ENCODE peak calls at places on chromosomes 2 and 18, in eight cellular contexts. One of them, this sample, is unnamed.

GRCh38 chr18:7532942-7533341 is 34.2 kb upstream of the PTPRM start:
- DNase-seq in dorsolateral prefrontal cortex: no peak
- DNase-seq in GM12864: no peak
- DNase-seq in neural crest cell: no peak
- DNase-seq in coronary artery: no peak
- DNase-seq in cardiac muscle cell: no peak
- DNase-seq in transverse colon: no peak
- DNase-seq in BE2C: no peak
- DNase-seq in this sample: no peak

GRCh38 chr2:60549250-60550150 is 4.0 kb downstream of the BCL11A start:
- DNase-seq in dorsolateral prefrontal cortex: no peak
- DNase-seq in GM12864: no peak
- DNase-seq in neural crest cell: peak; percentile 37
- DNase-seq in coronary artery: no peak
- DNase-seq in cardiac muscle cell: peak; percentile 69
- DNase-seq in transverse colon: peak; percentile 46
- DNase-seq in BE2C: peak; percentile 46
- DNase-seq in this sample: no peak

GRCh38 chr2:150097891-150098595 is 389.4 kb downstream of the RND3 start:
- DNase-seq in dorsolateral prefrontal cortex: no peak
- DNase-seq in GM12864: no peak
- DNase-seq in neural crest cell: no peak
- DNase-seq in coronary artery: no peak
- DNase-seq in cardiac muscle cell: no peak
- DNase-seq in transverse colon: no peak
- DNase-seq in BE2C: no peak
- DNase-seq in this sample: peak; percentile 14

GRCh38 chr18:45588831-45589558 is 26.3 kb upstream of the SLC14A2 start:
- DNase-seq in dorsolateral prefrontal cortex: no peak
- DNase-seq in GM12864: no peak
- DNase-seq in neural crest cell: no peak
- DNase-seq in coronary artery: no peak
- DNase-seq in cardiac muscle cell: no peak
- DNase-seq in transverse colon: no peak
- DNase-seq in BE2C: no peak
- DNase-seq in this sample: no peak

GRCh38 chr2:3639653-3640052 is 18.3 kb upstream of the ALLC start:
- DNase-seq in dorsolateral prefrontal cortex: peak; percentile 34
- DNase-seq in GM12864: no peak
- DNase-seq in neural crest cell: no peak
- DNase-seq in coronary artery: peak; percentile 47
- DNase-seq in cardiac muscle cell: no peak
- DNase-seq in transverse colon: no peak
- DNase-seq in BE2C: no peak
- DNase-seq in this sample: no peak

GRCh38 chr2:160087854-160088745 is 25.7 kb upstream of the PLA2R1 start:
- DNase-seq in dorsolateral prefrontal cortex: no peak
- DNase-seq in GM12864: peak; percentile 5
- DNase-seq in neural crest cell: no peak
- DNase-seq in coronary artery: no peak
- DNase-seq in cardiac muscle cell: no peak
- DNase-seq in transverse colon: no peak
- DNase-seq in BE2C: peak; percentile 15
- DNase-seq in this sample: no peak

GRCh38 chr18:9516437-9517064 is 41.2 kb downstream of the RALBP1 start:
- DNase-seq in dorsolateral prefrontal cortex: no peak
- DNase-seq in GM12864: no peak
- DNase-seq in neural crest cell: no peak
- DNase-seq in coronary artery: no peak
- DNase-seq in cardiac muscle cell: peak; percentile 31
- DNase-seq in transverse colon: no peak
- DNase-seq in BE2C: no peak
- DNase-seq in this sample: peak; percentile 55

GRCh38 chr18:75267643-75268184 is 57.1 kb downstream of the TSHZ1 start:
- DNase-seq in dorsolateral prefrontal cortex: no peak
- DNase-seq in GM12864: peak; percentile 29
- DNase-seq in neural crest cell: no peak
- DNase-seq in coronary artery: no peak
- DNase-seq in cardiac muscle cell: no peak
- DNase-seq in transverse colon: no peak
- DNase-seq in BE2C: no peak
- DNase-seq in this sample: no peak

GRCh38 chr2:108911807-108912628 is 77.0 kb downstream of the EDAR start:
- DNase-seq in dorsolateral prefrontal cortex: no peak
- DNase-seq in GM12864: no peak
- DNase-seq in neural crest cell: no peak
- DNase-seq in coronary artery: peak; percentile 47
- DNase-seq in cardiac muscle cell: no peak
- DNase-seq in transverse colon: peak; percentile 3
- DNase-seq in BE2C: no peak
- DNase-seq in this sample: no peak

GRCh38 chr2:190023860-190024259 is 38.7 kb downstream of the MSTN start:
- DNase-seq in dorsolateral prefrontal cortex: no peak
- DNase-seq in GM12864: no peak
- DNase-seq in neural crest cell: no peak
- DNase-seq in coronary artery: no peak
- DNase-seq in cardiac muscle cell: peak; percentile 66
- DNase-seq in transverse colon: no peak
- DNase-seq in BE2C: peak; percentile 24
- DNase-seq in this sample: peak; percentile 9

GRCh38 chr2:8412586-8412985 is 269.3 kb upstream of the ID2 start:
- DNase-seq in dorsolateral prefrontal cortex: no peak
- DNase-seq in GM12864: no peak
- DNase-seq in neural crest cell: no peak
- DNase-seq in coronary artery: no peak
- DNase-seq in cardiac muscle cell: no peak
- DNase-seq in transverse colon: no peak
- DNase-seq in BE2C: no peak
- DNase-seq in this sample: no peak

GRCh38 chr2:113818382-113818951 is 62.0 kb upstream of the SLC35F5 start:
- DNase-seq in dorsolateral prefrontal cortex: no peak
- DNase-seq in GM12864: no peak
- DNase-seq in neural crest cell: peak; percentile 2
- DNase-seq in coronary artery: no peak
- DNase-seq in cardiac muscle cell: peak; percentile 69
- DNase-seq in transverse colon: peak; percentile 52
- DNase-seq in BE2C: no peak
- DNase-seq in this sample: no peak

DNA sequence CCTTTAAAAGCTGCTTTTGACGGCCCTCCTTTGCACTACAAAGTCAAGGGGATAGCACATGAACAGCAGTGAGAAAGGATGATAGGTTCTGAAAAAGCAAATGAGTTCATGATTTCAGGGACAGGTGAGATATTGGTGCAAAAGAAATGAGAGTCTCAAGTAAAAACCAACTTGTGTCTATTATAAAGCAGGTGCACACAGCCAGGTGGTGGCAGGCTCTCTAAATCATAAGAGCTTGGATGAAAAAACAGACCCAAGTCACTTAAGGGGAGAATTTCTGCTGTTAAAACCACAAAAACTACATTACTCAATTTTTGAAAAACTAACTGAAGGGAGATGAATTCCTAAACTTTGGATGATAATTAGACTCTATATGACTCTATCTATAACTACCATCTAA is 201.5 kb downstream of the SP3 start:
- DNase-seq in dorsolateral prefrontal cortex: no peak
- DNase-seq in GM12864: no peak
- DNase-seq in neural crest cell: no peak
- DNase-seq in coronary artery: no peak
- DNase-seq in cardiac muscle cell: no peak
- DNase-seq in transverse colon: no peak
- DNase-seq in BE2C: no peak
- DNase-seq in this sample: no peak
- TF ChIP-seq CTCF in dorsolateral prefrontal cortex: no peak
- TF ChIP-seq CTCF in GM12864: no peak
- TF ChIP-seq CTCF in neural crest cell: no peak
- TF ChIP-seq CTCF in coronary artery: no peak
- TF ChIP-seq CTCF in cardiac muscle cell: no peak
- TF ChIP-seq CTCF in transverse colon: no peak
- TF ChIP-seq CTCF in BE2C: no peak
- TF ChIP-seq CTCF in this sample: no peak

DNA sequence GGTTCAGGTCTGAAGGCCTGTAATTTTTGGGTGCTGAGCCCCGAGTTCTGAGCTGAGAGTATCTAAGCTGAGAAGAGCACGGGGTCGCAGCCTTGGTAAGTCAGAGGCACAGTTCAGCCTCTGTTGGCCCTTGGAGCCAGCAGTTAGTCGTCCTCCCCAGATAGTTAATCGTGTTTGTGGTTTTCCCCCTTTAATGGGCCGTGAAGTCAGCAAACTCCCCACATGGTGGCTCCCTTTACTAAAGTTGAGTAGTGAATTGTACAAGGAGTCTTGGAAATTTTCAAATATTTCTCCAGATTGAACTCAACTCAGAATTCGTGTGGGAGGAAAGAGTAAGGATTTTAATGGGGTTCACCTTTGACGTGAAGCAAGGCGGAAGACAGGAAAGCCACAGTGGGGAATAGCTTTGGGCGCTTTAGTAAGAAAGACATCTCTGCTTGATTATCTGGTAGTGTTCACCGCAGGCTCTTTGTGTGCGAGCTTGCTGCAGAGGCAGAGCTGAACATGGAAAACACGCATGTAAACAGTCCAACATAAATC is 2.4 kb upstream of the ADCYAP1 start:
- DNase-seq in dorsolateral prefrontal cortex: no peak
- DNase-seq in GM12864: no peak
- DNase-seq in neural crest cell: no peak
- DNase-seq in coronary artery: no peak
- DNase-seq in cardiac muscle cell: no peak
- DNase-seq in transverse colon: no peak
- DNase-seq in BE2C: peak; percentile 32
- DNase-seq in this sample: peak; percentile 24
- TF ChIP-seq CTCF in dorsolateral prefrontal cortex: no peak
- TF ChIP-seq CTCF in GM12864: no peak
- TF ChIP-seq CTCF in neural crest cell: no peak
- TF ChIP-seq CTCF in coronary artery: no peak
- TF ChIP-seq CTCF in cardiac muscle cell: peak; percentile 57
- TF ChIP-seq CTCF in transverse colon: no peak
- TF ChIP-seq CTCF in BE2C: peak; percentile 51
- TF ChIP-seq CTCF in this sample: no peak

GRCh38 chr2:38092196-38092902 is 16.4 kb upstream of the CYP1B1 start:
- DNase-seq in dorsolateral prefrontal cortex: no peak
- DNase-seq in GM12864: no peak
- DNase-seq in neural crest cell: no peak
- DNase-seq in coronary artery: no peak
- DNase-seq in cardiac muscle cell: no peak
- DNase-seq in transverse colon: no peak
- DNase-seq in BE2C: no peak
- DNase-seq in this sample: no peak
- TF ChIP-seq CTCF in dorsolateral prefrontal cortex: no peak
- TF ChIP-seq CTCF in GM12864: no peak
- TF ChIP-seq CTCF in neural crest cell: no peak
- TF ChIP-seq CTCF in coronary artery: no peak
- TF ChIP-seq CTCF in cardiac muscle cell: no peak
- TF ChIP-seq CTCF in transverse colon: no peak
- TF ChIP-seq CTCF in BE2C: no peak
- TF ChIP-seq CTCF in this sample: no peak

GRCh38 chr2:116513991-116514390 is 1300.5 kb upstream of the DDX18 start:
- DNase-seq in dorsolateral prefrontal cortex: no peak
- DNase-seq in GM12864: no peak
- DNase-seq in neural crest cell: no peak
- DNase-seq in coronary artery: no peak
- DNase-seq in cardiac muscle cell: no peak
- DNase-seq in transverse colon: no peak
- DNase-seq in BE2C: no peak
- DNase-seq in this sample: no peak

GRCh38 chr2:116511426-116511825 is 1303.1 kb upstream of the DDX18 start:
- DNase-seq in dorsolateral prefrontal cortex: no peak
- DNase-seq in GM12864: no peak
- DNase-seq in neural crest cell: no peak
- DNase-seq in coronary artery: no peak
- DNase-seq in cardiac muscle cell: no peak
- DNase-seq in transverse colon: no peak
- DNase-seq in BE2C: no peak
- DNase-seq in this sample: no peak

GRCh38 chr2:116510117-116510671 is 1304.3 kb upstream of the DDX18 start:
- DNase-seq in dorsolateral prefrontal cortex: no peak
- DNase-seq in GM12864: no peak
- DNase-seq in neural crest cell: peak; percentile 8
- DNase-seq in coronary artery: no peak
- DNase-seq in cardiac muscle cell: peak; percentile 57
- DNase-seq in transverse colon: no peak
- DNase-seq in BE2C: no peak
- DNase-seq in this sample: peak; percentile 5
- TF ChIP-seq CTCF in dorsolateral prefrontal cortex: peak; percentile 54
- TF ChIP-seq CTCF in GM12864: peak; percentile 21
- TF ChIP-seq CTCF in neural crest cell: peak; percentile 73
- TF ChIP-seq CTCF in coronary artery: no peak
- TF ChIP-seq CTCF in cardiac muscle cell: peak; percentile 31
- TF ChIP-seq CTCF in transverse colon: peak; percentile 20
- TF ChIP-seq CTCF in BE2C: peak; percentile 43
- TF ChIP-seq CTCF in this sample: peak; percentile 69

GRCh38 chr2:157053876-157054275 is 203.6 kb upstream of the GALNT5 start:
- DNase-seq in dorsolateral prefrontal cortex: no peak
- DNase-seq in GM12864: no peak
- DNase-seq in neural crest cell: no peak
- DNase-seq in coronary artery: no peak
- DNase-seq in cardiac muscle cell: no peak
- DNase-seq in transverse colon: no peak
- DNase-seq in BE2C: no peak
- DNase-seq in this sample: no peak

GRCh38 chr2:157056200-157056676 is 201.3 kb upstream of the GALNT5 start:
- DNase-seq in dorsolateral prefrontal cortex: no peak
- DNase-seq in GM12864: no peak
- DNase-seq in neural crest cell: no peak
- DNase-seq in coronary artery: no peak
- DNase-seq in cardiac muscle cell: no peak
- DNase-seq in transverse colon: no peak
- DNase-seq in BE2C: no peak
- DNase-seq in this sample: no peak

GRCh38 chr2:157052685-157053224 is 204.8 kb upstream of the GALNT5 start:
- DNase-seq in dorsolateral prefrontal cortex: no peak
- DNase-seq in GM12864: no peak
- DNase-seq in neural crest cell: no peak
- DNase-seq in coronary artery: no peak
- DNase-seq in cardiac muscle cell: no peak
- DNase-seq in transverse colon: no peak
- DNase-seq in BE2C: no peak
- DNase-seq in this sample: no peak

GRCh38 chr2:157058161-157058560 is 199.3 kb upstream of the GALNT5 start:
- DNase-seq in dorsolateral prefrontal cortex: no peak
- DNase-seq in GM12864: no peak
- DNase-seq in neural crest cell: no peak
- DNase-seq in coronary artery: no peak
- DNase-seq in cardiac muscle cell: no peak
- DNase-seq in transverse colon: no peak
- DNase-seq in BE2C: no peak
- DNase-seq in this sample: no peak

DNA sequence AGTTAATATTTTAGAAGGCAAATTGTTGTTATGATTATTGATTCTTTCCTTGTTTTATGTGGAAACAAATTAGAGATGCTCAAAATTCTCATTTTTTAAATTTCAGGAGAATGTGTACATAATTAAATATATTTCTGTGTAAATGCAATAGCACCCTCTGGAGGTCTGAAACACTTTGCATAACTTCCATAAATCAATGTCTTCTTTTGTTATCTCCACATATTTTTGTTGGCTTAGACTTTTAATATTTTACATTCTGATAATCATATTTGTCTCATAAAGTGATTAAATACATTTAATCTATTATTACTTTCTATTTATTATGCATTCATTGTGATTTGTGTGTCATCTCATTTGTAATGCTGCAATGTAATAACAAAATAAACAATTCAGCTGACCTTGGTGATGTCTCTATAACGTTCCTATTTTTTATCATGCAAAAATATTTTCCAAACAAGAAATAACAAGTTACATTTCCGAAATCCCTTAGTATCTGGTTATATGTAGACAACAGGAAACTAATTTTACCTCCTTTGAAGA is 201.8 kb upstream of the GALNT5 start:
- DNase-seq in dorsolateral prefrontal cortex: no peak
- DNase-seq in GM12864: no peak
- DNase-seq in neural crest cell: no peak
- DNase-seq in coronary artery: no peak
- DNase-seq in cardiac muscle cell: peak; percentile 12
- DNase-seq in transverse colon: no peak
- DNase-seq in BE2C: no peak
- DNase-seq in this sample: no peak
- TF ChIP-seq CTCF in dorsolateral prefrontal cortex: peak; percentile 68
- TF ChIP-seq CTCF in GM12864: peak; percentile 28
- TF ChIP-seq CTCF in neural crest cell: peak; percentile 70
- TF ChIP-seq CTCF in coronary artery: no peak
- TF ChIP-seq CTCF in cardiac muscle cell: peak; percentile 62
- TF ChIP-seq CTCF in transverse colon: no peak
- TF ChIP-seq CTCF in BE2C: peak; percentile 18
- TF ChIP-seq CTCF in this sample: peak; percentile 31